ENCODE peak calls at places on chromosomes 12 and 14, in four cellular contexts. One of them, this sample, is unnamed. For H3K4me1, the result is how much of the 10 kb centered on the place peaks cover.

GRCh38 chr12:44875954-44876553 is at the start of gene NELL2:
- DNase-seq in esophagus squamous epithelium: no peak
- DNase-seq in Caco-2: peak
- DNase-seq in transverse colon: peak
- DNase-seq in this sample: peak

GRCh38 chr12:45988259-45988658 is 2.1 kb downstream of the SCAF11 start:
- DNase-seq in transverse colon: no peak
- DNase-seq in esophagus squamous epithelium: no peak
- DNase-seq in Caco-2: no peak
- DNase-seq in this sample: no peak

GRCh38 chr14:29274890-29275651 is 508.5 kb downstream of the FOXG1 start:
- DNase-seq in transverse colon: no peak
- DNase-seq in esophagus squamous epithelium: no peak
- DNase-seq in Caco-2: no peak
- DNase-seq in this sample: no peak

GRCh38 chr14:32657081-32657480 is 281.6 kb upstream of the NPAS3 start:
- DNase-seq in transverse colon: peak
- DNase-seq in esophagus squamous epithelium: no peak
- DNase-seq in Caco-2: no peak
- DNase-seq in this sample: no peak

GRCh38 chr12:120817559-120818330 is 86.4 kb downstream of the SPPL3 start:
- DNase-seq in Caco-2: no peak
- DNase-seq in transverse colon: no peak
- DNase-seq in esophagus squamous epithelium: no peak
- DNase-seq in this sample: no peak

GRCh38 chr14:20332946-20333782 is at the start of gene CCNB1IP1:
- DNase-seq in Caco-2: peak
- DNase-seq in transverse colon: peak
- DNase-seq in esophagus squamous epithelium: no peak
- DNase-seq in this sample: peak

GRCh38 chr12:21583587-21583986 is 21.1 kb downstream of the GYS2 start:
- DNase-seq in Caco-2: no peak
- DNase-seq in transverse colon: no peak
- DNase-seq in esophagus squamous epithelium: no peak
- DNase-seq in this sample: no peak

GRCh38 chr12:18141583-18141982 is 51.6 kb upstream of the RERGL start:
- DNase-seq in Caco-2: no peak
- DNase-seq in esophagus squamous epithelium: no peak
- DNase-seq in transverse colon: no peak
- DNase-seq in this sample: no peak

GRCh38 chr14:71720978-71721624 is 211.1 kb upstream of the RGS6 start:
- DNase-seq in esophagus squamous epithelium: no peak
- DNase-seq in Caco-2: peak
- DNase-seq in transverse colon: peak
- DNase-seq in this sample: peak

GRCh38 chr12:25997401-25997973 is 39.0 kb downstream of the RASSF8 start:
- DNase-seq in transverse colon: no peak
- DNase-seq in esophagus squamous epithelium: no peak
- DNase-seq in Caco-2: no peak
- DNase-seq in this sample: no peak

GRCh38 chr12:3747543-3747942 is 5.4 kb downstream of the CRACR2A start:
- DNase-seq in transverse colon: peak
- DNase-seq in esophagus squamous epithelium: no peak
- DNase-seq in Caco-2: no peak
- DNase-seq in this sample: no peak

GRCh38 chr12:25723286-25723685 is 170.2 kb upstream of the LMNTD1 start:
- DNase-seq in esophagus squamous epithelium: no peak
- DNase-seq in transverse colon: no peak
- DNase-seq in Caco-2: no peak
- DNase-seq in this sample: no peak

GRCh38 chr12:109461049-109461845 is 15.9 kb downstream of the KCTD10 start:
- DNase-seq in transverse colon: peak
- DNase-seq in esophagus squamous epithelium: no peak
- DNase-seq in Caco-2: peak
- DNase-seq in this sample: peak

GRCh38 chr14:47772652-47773051 is 97.2 kb upstream of the MDGA2 start:
- DNase-seq in Caco-2: no peak
- DNase-seq in transverse colon: no peak
- DNase-seq in esophagus squamous epithelium: no peak
- DNase-seq in this sample: no peak

GRCh38 chr14:23056956-23057756 is at the start of gene CDH24:
- DNase-seq in transverse colon: peak
- DNase-seq in esophagus squamous epithelium: no peak
- DNase-seq in Caco-2: peak
- DNase-seq in this sample: peak

GRCh38 chr14:31692376-31692781 is 131.2 kb downstream of the NUBPL start:
- DNase-seq in esophagus squamous epithelium: no peak
- DNase-seq in transverse colon: no peak
- DNase-seq in Caco-2: no peak
- DNase-seq in this sample: no peak

GRCh38 chr12:31315089-31315725 is 10.7 kb downstream of the SINHCAF start:
- DNase-seq in Caco-2: no peak
- DNase-seq in esophagus squamous epithelium: no peak
- DNase-seq in transverse colon: no peak
- DNase-seq in this sample: no peak

GRCh38 chr12:43104524-43104923 is 447.5 kb downstream of the ADAMTS20 start:
- DNase-seq in Caco-2: no peak
- DNase-seq in esophagus squamous epithelium: no peak
- DNase-seq in transverse colon: no peak
- DNase-seq in this sample: no peak

GRCh38 chr12:57154076-57154475 is 6.7 kb upstream of the LRP1-AS start:
- DNase-seq in esophagus squamous epithelium: no peak
- DNase-seq in transverse colon: no peak
- DNase-seq in Caco-2: no peak
- DNase-seq in this sample: no peak

GRCh38 chr14:101476931-101477553 is 84.3 kb upstream of the DIO3 start:
- DNase-seq in esophagus squamous epithelium: no peak
- DNase-seq in Caco-2: peak
- DNase-seq in transverse colon: peak
- DNase-seq in this sample: peak

GRCh38 chr12:27534060-27534764 is 10.2 kb downstream of the PPFIBP1 start:
- DNase-seq in transverse colon: no peak
- DNase-seq in esophagus squamous epithelium: no peak
- DNase-seq in Caco-2: no peak
- DNase-seq in this sample: no peak

GRCh38 chr14:49366416-49366815 is 219.8 kb downstream of the RPS29 start:
- DNase-seq in esophagus squamous epithelium: no peak
- DNase-seq in transverse colon: no peak
- DNase-seq in Caco-2: peak
- DNase-seq in this sample: peak

GRCh38 chr12:109951751-109952150 is 44.4 kb downstream of the GIT2 start:
- DNase-seq in transverse colon: no peak
- DNase-seq in esophagus squamous epithelium: no peak
- DNase-seq in Caco-2: no peak
- DNase-seq in this sample: peak

GRCh38 chr12:3040663-3041544 is 36.3 kb upstream of the TSPAN9 start:
- DNase-seq in transverse colon: no peak
- DNase-seq in Caco-2: no peak
- DNase-seq in esophagus squamous epithelium: no peak
- DNase-seq in this sample: no peak

GRCh38 chr12:51281202-51281924 is 11.1 kb upstream of the SMAGP start:
- DNase-seq in transverse colon: no peak
- DNase-seq in Caco-2: no peak
- DNase-seq in esophagus squamous epithelium: no peak
- DNase-seq in this sample: no peak

GRCh38 chr12:109764123-109764522 is 50.5 kb downstream of the FAM222A start:
- DNase-seq in transverse colon: no peak
- DNase-seq in esophagus squamous epithelium: no peak
- DNase-seq in Caco-2: peak
- DNase-seq in this sample: no peak

GRCh38 chr12:113227686-113228391 is 6.6 kb downstream of the TPCN1 start:
- DNase-seq in esophagus squamous epithelium: no peak
- DNase-seq in Caco-2: no peak
- DNase-seq in transverse colon: no peak
- DNase-seq in this sample: no peak
- H3K4me1 ChIP-seq in esophagus squamous epithelium: under half
- H3K4me1 ChIP-seq in Caco-2: half or more
- H3K4me1 ChIP-seq in transverse colon: under half
- H3K4me1 ChIP-seq in this sample: under half

GRCh38 chr12:11743333-11743732 is 93.9 kb downstream of the ETV6 start:
- DNase-seq in transverse colon: no peak
- DNase-seq in esophagus squamous epithelium: no peak
- DNase-seq in Caco-2: no peak
- DNase-seq in this sample: no peak

GRCh38 chr12:11741434-11742092 is 92.1 kb downstream of the ETV6 start:
- DNase-seq in transverse colon: no peak
- DNase-seq in esophagus squamous epithelium: no peak
- DNase-seq in Caco-2: no peak
- DNase-seq in this sample: no peak

GRCh38 chr12:11745112-11745511 is 95.6 kb downstream of the ETV6 start:
- DNase-seq in Caco-2: no peak
- DNase-seq in transverse colon: no peak
- DNase-seq in esophagus squamous epithelium: no peak
- DNase-seq in this sample: no peak

GRCh38 chr12:11746024-11746771 is 96.7 kb downstream of the ETV6 start:
- DNase-seq in transverse colon: no peak
- DNase-seq in esophagus squamous epithelium: no peak
- DNase-seq in Caco-2: no peak
- DNase-seq in this sample: no peak

DNA sequence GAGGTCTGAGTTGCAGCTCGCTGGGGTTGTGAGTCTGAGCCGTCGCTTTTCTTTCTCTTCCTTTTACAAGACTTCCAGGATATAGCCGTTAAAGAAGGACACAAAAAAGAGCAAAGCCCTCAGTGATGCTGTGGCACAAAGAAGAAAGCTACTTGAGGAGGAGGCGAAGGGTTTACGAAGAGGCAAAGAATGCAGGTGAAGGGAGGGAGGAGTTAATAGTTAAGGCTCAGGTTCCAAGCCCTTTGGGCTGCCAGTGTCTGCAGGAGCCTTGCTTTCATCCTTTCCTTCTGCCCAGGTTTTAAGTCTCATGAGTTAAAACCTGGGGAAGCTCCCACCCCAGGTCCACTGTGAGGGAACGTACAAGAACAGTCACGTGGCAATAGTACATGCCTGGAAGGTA is 94.3 kb downstream of the ETV6 start:
- DNase-seq in esophagus squamous epithelium: no peak
- DNase-seq in Caco-2: no peak
- DNase-seq in transverse colon: no peak
- DNase-seq in this sample: no peak
- H3K4me1 ChIP-seq in esophagus squamous epithelium: under half
- H3K4me1 ChIP-seq in Caco-2: under half
- H3K4me1 ChIP-seq in transverse colon: under half
- H3K4me1 ChIP-seq in this sample: under half

GRCh38 chr12:111585619-111586135 is 13.4 kb downstream of the ATXN2 start:
- DNase-seq in transverse colon: no peak
- DNase-seq in Caco-2: no peak
- DNase-seq in esophagus squamous epithelium: no peak
- DNase-seq in this sample: no peak

GRCh38 chr12:111588010-111588409 is 11.1 kb downstream of the ATXN2 start:
- DNase-seq in Caco-2: no peak
- DNase-seq in esophagus squamous epithelium: no peak
- DNase-seq in transverse colon: no peak
- DNase-seq in this sample: no peak

GRCh38 chr12:111584959-111585358 is 14.2 kb downstream of the ATXN2 start:
- DNase-seq in esophagus squamous epithelium: no peak
- DNase-seq in Caco-2: no peak
- DNase-seq in transverse colon: no peak
- DNase-seq in this sample: no peak

GRCh38 chr12:111589601-111590000 is 9.5 kb downstream of the ATXN2 start:
- DNase-seq in Caco-2: no peak
- DNase-seq in esophagus squamous epithelium: no peak
- DNase-seq in transverse colon: no peak
- DNase-seq in this sample: no peak

GRCh38 chr12:111586986-111587385 is 12.1 kb downstream of the ATXN2 start:
- DNase-seq in transverse colon: no peak
- DNase-seq in Caco-2: no peak
- DNase-seq in esophagus squamous epithelium: no peak
- DNase-seq in this sample: no peak
- H3K4me1 ChIP-seq in transverse colon: under half
- H3K4me1 ChIP-seq in Caco-2: under half
- H3K4me1 ChIP-seq in esophagus squamous epithelium: under half
- H3K4me1 ChIP-seq in this sample: under half

GRCh38 chr14:64569108-64570045 is 19.6 kb downstream of the PPP1R36 start:
- DNase-seq in esophagus squamous epithelium: no peak
- DNase-seq in transverse colon: peak
- DNase-seq in Caco-2: no peak
- DNase-seq in this sample: peak
- H3K4me1 ChIP-seq in esophagus squamous epithelium: under half
- H3K4me1 ChIP-seq in transverse colon: under half
- H3K4me1 ChIP-seq in Caco-2: under half
- H3K4me1 ChIP-seq in this sample: under half

DNA sequence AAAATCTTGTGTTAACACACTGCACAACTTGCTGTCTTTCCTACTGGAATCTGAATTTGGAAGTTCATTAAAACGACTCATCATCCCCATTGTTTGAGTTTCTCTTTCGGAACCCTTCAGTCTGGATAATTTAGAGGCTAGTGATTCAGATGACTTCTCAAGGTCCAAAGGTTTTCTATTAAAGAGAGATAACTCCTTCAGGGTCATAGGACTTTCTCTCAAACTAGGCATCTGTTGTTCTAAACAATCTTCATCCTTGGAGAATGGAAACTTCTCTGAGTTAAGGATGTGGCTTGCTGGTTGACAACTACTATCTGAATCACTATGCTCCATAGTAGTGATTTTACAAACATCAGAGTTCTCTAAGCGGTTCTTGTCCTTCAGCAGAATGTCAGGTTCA is 4.4 kb downstream of the MLH3 start:
- DNase-seq in Caco-2: no peak
- DNase-seq in esophagus squamous epithelium: no peak
- DNase-seq in transverse colon: no peak
- DNase-seq in this sample: no peak
- H3K4me1 ChIP-seq in Caco-2: under half
- H3K4me1 ChIP-seq in esophagus squamous epithelium: under half
- H3K4me1 ChIP-seq in transverse colon: under half
- H3K4me1 ChIP-seq in this sample: under half

DNA sequence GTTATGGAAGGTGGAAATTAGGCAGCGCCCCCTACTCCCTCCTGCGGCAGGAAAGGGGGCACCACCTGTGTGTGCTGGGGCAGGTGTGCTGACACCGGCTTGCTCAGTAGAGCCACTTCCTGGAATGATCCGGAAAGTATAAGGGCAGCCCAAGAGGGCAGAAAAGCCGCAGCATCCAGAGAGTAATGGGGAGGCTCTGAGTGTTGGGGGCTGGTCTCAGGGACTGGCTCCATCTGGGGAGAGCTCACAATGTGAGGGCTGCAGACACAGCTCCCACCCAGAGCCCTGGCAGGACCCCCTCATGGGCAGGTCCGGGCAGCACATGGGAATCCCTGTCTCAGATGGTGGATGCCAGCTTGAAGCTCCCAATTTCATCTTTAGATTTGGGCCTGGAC is 187.6 kb upstream of the C14orf180 start:
- DNase-seq in esophagus squamous epithelium: no peak
- DNase-seq in Caco-2: peak
- DNase-seq in transverse colon: no peak
- DNase-seq in this sample: no peak
- H3K4me1 ChIP-seq in esophagus squamous epithelium: under half
- H3K4me1 ChIP-seq in Caco-2: under half
- H3K4me1 ChIP-seq in transverse colon: under half
- H3K4me1 ChIP-seq in this sample: under half